ENCODE peak calls at places on chromosome 1, in nine cellular contexts. V is progenitor cell of endocrine pancreas, N is GM20000, G is fibroblast of villous mesenchyme, Y is MCF 10A, M is mucosa of descending colon, X is GM10248, R is neural crest cell, T is hepatocyte. O is an unnamed sample.
A peak's percentile ranks its signal among the peaks of the same experiment; 100 is the strongest.

GRCh38 chr1:150150511-150151021 is 850 bp downstream of the PLEKHO1 start:
- DNase-seq in V (peak; percentile 34), N (no peak), G (peak; percentile 47), Y (no peak), M (no peak), X (no peak), R (no peak), T (peak; percentile 52), O (no peak)

GRCh38 chr1:23865543-23865930 is 2.6 kb downstream of the FUCA1 start:
- DNase-seq in V (no peak), N (peak; percentile 38), G (peak; percentile 11), Y (peak; percentile 91), M (peak; percentile 64), X (peak; percentile 37), R (no peak), T (no peak), O (no peak)

GRCh38 chr1:59116920-59117542 is 179.9 kb upstream of the FGGY start:
- DNase-seq in V (no peak), N (no peak), G (peak; percentile 58), Y (peak; percentile 52), M (no peak), X (no peak), R (no peak), T (no peak), O (no peak)

GRCh38 chr1:79364896-79365295 is 358.4 kb upstream of the ADGRL4 start:
- DNase-seq in V (no peak), N (no peak), G (no peak), Y (no peak), M (no peak), X (no peak), R (no peak), T (no peak), O (no peak)

GRCh38 chr1:65277605-65278343 is 31.6 kb upstream of the DNAJC6 start:
- DNase-seq in V (no peak), N (no peak), G (no peak), Y (no peak), M (no peak), X (no peak), R (no peak), T (peak; percentile 21), O (no peak)

GRCh38 chr1:164699815-164700491 is 141.0 kb downstream of the PBX1 start:
- DNase-seq in V (no peak), N (no peak), G (no peak), Y (peak; percentile 9), M (no peak), X (no peak), R (no peak), T (no peak), O (no peak)

GRCh38 chr1:63878914-63879313 is 105.1 kb downstream of the ROR1 start:
- DNase-seq in V (no peak), N (no peak), G (no peak), Y (no peak), M (no peak), X (no peak), R (no peak), T (no peak), O (no peak)

GRCh38 chr1:201511925-201512539 is 5.1 kb upstream of the CSRP1 start:
- DNase-seq in V (no peak), N (peak; percentile 66), G (peak; percentile 36), Y (no peak), M (no peak), X (peak; percentile 65), R (no peak), T (peak; percentile 46), O (no peak)

GRCh38 chr1:232543194-232543593 is 86.7 kb downstream of the SIPA1L2 start:
- DNase-seq in V (no peak), N (no peak), G (no peak), Y (no peak), M (no peak), X (no peak), R (no peak), T (no peak), O (no peak)

GRCh38 chr1:70142120-70142519 is 63.3 kb downstream of the LRRC40 start:
- DNase-seq in V (no peak), N (no peak), G (peak; percentile 25), Y (no peak), M (no peak), X (no peak), R (no peak), T (no peak), O (no peak)

DNA sequence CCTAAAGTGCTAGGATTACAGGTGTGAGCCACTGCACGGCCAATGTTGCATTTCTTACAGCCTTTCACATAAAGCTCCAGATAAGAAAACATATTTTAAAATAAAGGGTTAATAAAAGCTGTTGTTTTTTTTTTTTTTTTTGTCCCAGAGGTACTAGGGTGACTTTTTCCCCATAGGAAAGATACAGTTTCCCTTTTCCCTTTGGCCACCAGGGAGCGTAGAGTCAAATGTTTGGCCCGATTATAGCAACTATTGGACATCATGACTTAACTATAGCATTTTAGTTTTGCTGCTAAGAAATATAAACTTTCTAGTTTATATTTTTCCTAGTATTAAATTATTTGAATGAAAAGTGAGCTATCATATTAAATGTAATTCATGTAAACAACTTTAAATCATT is 31.4 kb downstream of the GRIK3 start:
- DNase-seq in V (no peak), N (no peak), G (no peak), Y (no peak), M (no peak), X (no peak), R (no peak), T (no peak), O (no peak)
- TF ChIP-seq CTCF in V (no peak), N (no peak), G (no peak), Y (no peak), M (no peak), X (no peak), R (no peak), T (no peak), O (no peak)

GRCh38 chr1:46334030-46334384 is 6.6 kb upstream of the NSUN4 start:
- DNase-seq in V (no peak), N (no peak), G (no peak), Y (no peak), M (no peak), X (no peak), R (no peak), T (no peak), O (no peak)

DNA sequence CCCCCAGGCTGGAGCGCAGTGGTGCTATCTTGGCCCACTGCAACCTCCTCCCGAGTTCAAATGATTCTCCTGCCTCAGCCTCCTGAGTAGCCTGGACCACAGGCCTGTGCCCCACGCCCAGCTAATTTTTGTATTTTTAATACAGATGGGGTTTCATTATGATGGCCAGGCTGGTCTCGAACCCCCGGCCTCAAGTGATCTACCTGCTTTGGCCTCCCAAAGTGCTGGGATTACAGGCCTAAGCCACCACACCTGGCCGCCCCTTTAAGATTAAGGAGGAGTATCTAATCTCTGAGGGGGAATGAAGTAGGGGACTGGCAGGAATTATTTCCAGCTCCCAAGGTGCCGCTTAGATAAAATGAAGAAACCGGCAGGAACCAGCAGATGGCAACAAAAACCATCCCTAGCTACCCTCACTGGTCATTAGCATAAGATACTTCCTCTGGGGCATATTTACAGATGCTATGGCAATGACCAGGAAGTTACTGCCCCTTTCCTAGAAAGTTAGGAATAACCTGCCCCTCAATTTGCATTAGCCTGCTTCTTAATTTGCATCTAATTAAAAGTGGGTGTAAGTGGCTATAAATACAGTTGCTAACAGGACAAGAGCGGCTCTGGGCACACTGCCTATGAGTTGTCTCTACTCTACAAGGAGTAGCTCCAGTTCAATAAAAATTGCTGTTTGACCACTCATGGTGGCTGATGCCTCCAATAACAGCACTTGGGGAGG is 7.1 kb upstream of the NSUN4 start:
- DNase-seq in V (no peak), N (peak; percentile 47), G (peak; percentile 62), Y (peak; percentile 49), M (peak; percentile 47), X (peak; percentile 48), R (no peak), T (peak; percentile 45), O (no peak)
- TF ChIP-seq CTCF in V (peak; percentile 19), N (peak; percentile 43), G (peak; percentile 49), Y (no peak), M (no peak), X (peak; percentile 45), R (peak; percentile 45), T (peak; percentile 42), O (no peak)

DNA sequence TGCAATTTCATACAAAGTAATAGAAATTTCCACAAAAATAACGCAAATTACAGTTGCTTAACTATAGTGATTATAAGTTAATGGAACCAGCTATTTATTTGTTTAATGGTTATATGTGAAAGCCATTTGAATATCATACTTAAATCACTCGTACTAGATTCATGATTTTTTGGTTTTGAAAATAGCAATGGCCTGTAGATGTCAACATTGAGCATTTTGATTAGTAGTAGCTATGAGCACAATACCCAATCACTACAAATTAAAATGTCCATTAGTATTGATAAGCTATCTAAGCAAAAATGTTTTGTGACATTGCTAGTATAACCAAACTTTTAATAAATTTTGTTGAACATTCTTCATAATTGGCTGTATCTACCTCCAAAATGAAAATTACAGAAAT is 10.0 kb downstream of the COL24A1 start:
- DNase-seq in V (no peak), N (no peak), G (no peak), Y (no peak), M (no peak), X (no peak), R (no peak), T (no peak), O (no peak)
- TF ChIP-seq CTCF in V (no peak), N (no peak), G (no peak), Y (no peak), M (no peak), X (no peak), R (peak; percentile 15), T (no peak), O (no peak)

GRCh38 chr1:48917901-48918603 is 141.4 kb upstream of the BEND5 start:
- DNase-seq in V (no peak), N (no peak), G (no peak), Y (peak; percentile 4), M (no peak), X (no peak), R (no peak), T (peak; percentile 42), O (no peak)

GRCh38 chr1:48917070-48917454 is 140.4 kb upstream of the BEND5 start:
- DNase-seq in V (no peak), N (no peak), G (no peak), Y (no peak), M (no peak), X (no peak), R (no peak), T (no peak), O (no peak)

GRCh38 chr1:48920741-48921330 is 144.1 kb upstream of the BEND5 start:
- DNase-seq in V (no peak), N (no peak), G (no peak), Y (no peak), M (no peak), X (no peak), R (no peak), T (no peak), O (no peak)

GRCh38 chr1:48916121-48917069 is 139.7 kb upstream of the BEND5 start:
- DNase-seq in V (no peak), N (no peak), G (peak; percentile 12), Y (peak; percentile 70), M (no peak), X (no peak), R (no peak), T (peak; percentile 70), O (no peak)
- TF ChIP-seq CTCF in V (peak; percentile 73), N (no peak), G (peak; percentile 41), Y (peak; percentile 44), M (no peak), X (peak; percentile 11), R (peak; percentile 68), T (peak; percentile 42), O (no peak)

DNA sequence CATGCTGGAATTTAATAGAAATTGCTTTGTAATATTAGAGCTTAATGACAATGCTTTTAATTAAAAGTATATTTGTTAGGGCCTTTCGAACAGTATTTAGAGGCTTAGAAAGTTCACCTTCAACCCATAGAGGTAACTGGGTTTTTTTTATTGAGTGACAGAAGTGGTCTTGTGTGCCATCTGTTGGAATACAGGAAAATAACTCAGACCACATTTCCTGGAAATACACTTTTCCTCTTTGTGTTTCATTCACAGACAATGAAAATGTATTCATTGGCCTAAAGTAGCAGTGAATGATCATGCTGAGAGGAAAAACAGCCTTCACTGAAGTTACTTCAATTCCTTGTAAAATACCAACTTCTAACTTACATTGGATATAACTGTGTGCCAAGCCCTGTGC is 83.6 kb upstream of the L1TD1 start:
- DNase-seq in V (no peak), N (no peak), G (no peak), Y (no peak), M (no peak), X (no peak), R (no peak), T (no peak), O (no peak)
- TF ChIP-seq CTCF in V (no peak), N (no peak), G (no peak), Y (no peak), M (no peak), X (no peak), R (no peak), T (peak; percentile 23), O (no peak)

O was measured in natural killer cell.